ENCODE peak calls at places on chromosome 10, in nine cellular contexts. One of them, this sample, is unnamed.

GRCh38 chr10:129426670-129427069 is 40.4 kb upstream of the MGMT start:
- DNase-seq in COR-L47: no peak
- DNase-seq in amygdala: no peak
- DNase-seq in NCI-H345: no peak
- DNase-seq in neuronal stem cell: no peak
- DNase-seq in WTC11: no peak
- DNase-seq in keratinocyte: no peak
- DNase-seq in thoracic aorta: no peak
- DNase-seq in T47D: no peak
- DNase-seq in this sample: no peak

GRCh38 chr10:48939790-48940325 is at the start of gene LRRC18:
- DNase-seq in neuronal stem cell: no peak
- DNase-seq in keratinocyte: no peak
- DNase-seq in NCI-H345: no peak
- DNase-seq in WTC11: no peak
- DNase-seq in T47D: no peak
- DNase-seq in amygdala: no peak
- DNase-seq in COR-L47: no peak
- DNase-seq in thoracic aorta: no peak
- DNase-seq in this sample: no peak

GRCh38 chr10:16386855-16387254 is 50.0 kb upstream of the PTER start:
- DNase-seq in T47D: no peak
- DNase-seq in WTC11: peak; percentile 40
- DNase-seq in amygdala: no peak
- DNase-seq in keratinocyte: no peak
- DNase-seq in neuronal stem cell: no peak
- DNase-seq in NCI-H345: no peak
- DNase-seq in COR-L47: no peak
- DNase-seq in thoracic aorta: no peak
- DNase-seq in this sample: no peak

GRCh38 chr10:117419921-117420320 is 44.7 kb upstream of the PDZD8 start:
- DNase-seq in NCI-H345: no peak
- DNase-seq in keratinocyte: no peak
- DNase-seq in thoracic aorta: no peak
- DNase-seq in amygdala: no peak
- DNase-seq in T47D: no peak
- DNase-seq in COR-L47: no peak
- DNase-seq in neuronal stem cell: no peak
- DNase-seq in WTC11: no peak
- DNase-seq in this sample: no peak

GRCh38 chr10:117318909-117319308 is 56.3 kb downstream of the PDZD8 start:
- DNase-seq in amygdala: no peak
- DNase-seq in NCI-H345: no peak
- DNase-seq in WTC11: no peak
- DNase-seq in neuronal stem cell: no peak
- DNase-seq in thoracic aorta: no peak
- DNase-seq in COR-L47: no peak
- DNase-seq in keratinocyte: no peak
- DNase-seq in T47D: no peak
- DNase-seq in this sample: no peak

GRCh38 chr10:68135362-68135761 is 26.1 kb downstream of the MYPN start:
- DNase-seq in WTC11: no peak
- DNase-seq in thoracic aorta: no peak
- DNase-seq in keratinocyte: no peak
- DNase-seq in COR-L47: no peak
- DNase-seq in amygdala: no peak
- DNase-seq in neuronal stem cell: no peak
- DNase-seq in T47D: no peak
- DNase-seq in NCI-H345: no peak
- DNase-seq in this sample: no peak

GRCh38 chr10:5684971-5685763 is 529 bp downstream of the TASOR2 start:
- DNase-seq in NCI-H345: peak; percentile 34
- DNase-seq in COR-L47: no peak
- DNase-seq in neuronal stem cell: peak; percentile 48
- DNase-seq in amygdala: peak; percentile 25
- DNase-seq in thoracic aorta: peak; percentile 17
- DNase-seq in keratinocyte: peak; percentile 30
- DNase-seq in WTC11: peak; percentile 62
- DNase-seq in T47D: no peak
- DNase-seq in this sample: peak; percentile 67

GRCh38 chr10:43370671-43371215 is 693 bp upstream of the FXYD4 start:
- DNase-seq in COR-L47: no peak
- DNase-seq in NCI-H345: no peak
- DNase-seq in T47D: no peak
- DNase-seq in keratinocyte: no peak
- DNase-seq in thoracic aorta: no peak
- DNase-seq in amygdala: no peak
- DNase-seq in WTC11: no peak
- DNase-seq in neuronal stem cell: no peak
- DNase-seq in this sample: no peak

GRCh38 chr10:15789793-15790525 is 70.2 kb upstream of the ITGA8 start:
- DNase-seq in amygdala: no peak
- DNase-seq in COR-L47: no peak
- DNase-seq in T47D: no peak
- DNase-seq in neuronal stem cell: no peak
- DNase-seq in NCI-H345: no peak
- DNase-seq in keratinocyte: no peak
- DNase-seq in thoracic aorta: no peak
- DNase-seq in WTC11: no peak
- DNase-seq in this sample: no peak